ENCODE peak calls at places on chromosomes 12 and 14, in six cellular contexts. A, T, G, C, P and U are unnamed samples.

GRCh38 chr14:23300687-23301223 is 1.9 kb downstream of the PPP1R3E start:
- DNase-seq in C (peak; percentile 73), T (no peak), G (peak; percentile 59), P (peak; percentile 73), A (peak; percentile 52), U (peak; percentile 75)

GRCh38 chr12:63387736-63388135 is 236.7 kb upstream of the AVPR1A start:
- DNase-seq in C (no peak), A (no peak), T (no peak), G (no peak), P (no peak), U (no peak)

GRCh38 chr14:65302571-65303184 is 109.9 kb upstream of the FUT8 start:
- DNase-seq in G (no peak), T (no peak), P (no peak), C (no peak), A (no peak), U (no peak)

GRCh38 chr14:105999361-106000028 is 473.1 kb downstream of the TMEM121 start:
- DNase-seq in G (no peak), T (no peak), A (peak; percentile 22), P (peak; percentile 40), C (peak; percentile 38), U (no peak)

GRCh38 chr12:106492893-106493292 is 89.9 kb upstream of the RFX4 start:
- DNase-seq in P (no peak), T (no peak), G (no peak), A (no peak), C (no peak), U (no peak)

GRCh38 chr12:3416670-3417069 is 74.3 kb upstream of the PRMT8 start:
- DNase-seq in T (no peak), G (no peak), C (no peak), P (no peak), A (no peak), U (no peak)

GRCh38 chr12:4441355-4442330 is 4.0 kb downstream of the FGF6 start:
- DNase-seq in C (no peak), G (no peak), P (no peak), T (no peak), A (no peak), U (no peak)

GRCh38 chr12:84397279-84397678 is 515.3 kb downstream of the SLC6A15 start:
- DNase-seq in G (no peak), C (no peak), P (no peak), T (no peak), A (no peak), U (no peak)

GRCh38 chr12:101830391-101831325 is at the start of gene GNPTAB:
- DNase-seq in G (peak; percentile 95), T (peak; percentile 54), C (peak; percentile 92), P (peak; percentile 92), A (peak; percentile 89), U (peak; percentile 93)

GRCh38 chr12:5884846-5885245 is 60.2 kb downstream of the ANO2 start:
- DNase-seq in A (no peak), T (no peak), G (no peak), P (no peak), C (no peak), U (no peak)

GRCh38 chr14:50943943-50944646 is at the start of gene PYGL:
- DNase-seq in C (peak; percentile 84), A (peak; percentile 66), P (peak; percentile 83), G (peak; percentile 87), T (no peak), U (peak; percentile 83)

GRCh38 chr12:90090929-90091651 is 382.5 kb upstream of the ATP2B1 start:
- DNase-seq in C (no peak), G (no peak), P (no peak), T (no peak), A (no peak), U (no peak)

GRCh38 chr12:121932914-121933521 is 14.6 kb downstream of the CFAP251 start:
- DNase-seq in T (no peak), C (no peak), A (no peak), G (no peak), P (no peak), U (no peak)

GRCh38 chr12:124083708-124084107 is 110.7 kb downstream of the ZNF664 start:
- DNase-seq in T (no peak), C (no peak), G (no peak), A (no peak), P (no peak), U (no peak)

GRCh38 chr14:88877192-88877591 is 52.7 kb downstream of the TTC8 start:
- DNase-seq in P (no peak), T (no peak), C (no peak), A (no peak), G (no peak), U (no peak)

GRCh38 chr12:15861404-15861803 is 20.8 kb upstream of the STRAP start:
- DNase-seq in P (no peak), T (no peak), G (no peak), C (no peak), A (no peak), U (no peak)

GRCh38 chr12:99558113-99558512 is 89.4 kb upstream of the GARIN6 start:
- DNase-seq in P (no peak), A (no peak), G (no peak), T (no peak), C (no peak), U (no peak)

GRCh38 chr14:53509227-53509822 is 356.2 kb upstream of the DDHD1 start:
- DNase-seq in G (peak; percentile 64), T (no peak), P (peak; percentile 64), A (peak; percentile 79), C (peak; percentile 38), U (no peak)

GRCh38 chr14:102185360-102185759 is 45.7 kb downstream of the WDR20 start:
- DNase-seq in A (no peak), T (no peak), P (no peak), C (no peak), G (no peak), U (no peak)

GRCh38 chr14:63543826-63544320 is 696 bp upstream of the PPP2R5E start:
- DNase-seq in C (no peak), A (no peak), G (no peak), T (no peak), P (no peak), U (peak; percentile 18)

GRCh38 chr12:13242926-13243325 is 46.4 kb downstream of the EMP1 start:
- DNase-seq in G (no peak), C (no peak), A (no peak), T (no peak), P (no peak), U (no peak)

GRCh38 chr14:97426776-97427175 is 629.6 kb downstream of the VRK1 start:
- DNase-seq in P (no peak), A (no peak), G (no peak), C (no peak), T (no peak), U (no peak)

GRCh38 chr14:101216725-101217463 is 313.4 kb upstream of the RTL1 start:
- DNase-seq in C (peak; percentile 4), P (no peak), T (no peak), A (peak; percentile 8), G (no peak), U (no peak)

GRCh38 chr14:28704153-28704552 is 62.4 kb upstream of the FOXG1 start:
- DNase-seq in A (no peak), T (no peak), P (no peak), G (no peak), C (no peak), U (no peak)

GRCh38 chr12:86421333-86421732 is 165.1 kb upstream of the MGAT4C start:
- DNase-seq in G (no peak), T (no peak), A (no peak), C (no peak), P (no peak), U (no peak)

GRCh38 chr12:57237952-57238853 is 8.7 kb downstream of the SHMT2 start:
- DNase-seq in A (peak; percentile 24), G (no peak), P (no peak), T (no peak), C (no peak), U (no peak)

GRCh38 chr12:57238854-57239554 is 9.5 kb downstream of the SHMT2 start:
- DNase-seq in T (no peak), C (peak; percentile 90), A (peak; percentile 81), P (peak; percentile 88), G (peak; percentile 92), U (peak; percentile 85)

GRCh38 chr12:57240926-57241555 is 9.9 kb downstream of the STAC3 start:
- DNase-seq in G (no peak), T (no peak), C (no peak), P (no peak), A (no peak), U (no peak)

GRCh38 chr12:57240069-57240921 is 10.7 kb downstream of the STAC3 start:
- DNase-seq in P (peak; percentile 49), T (no peak), A (no peak), C (no peak), G (peak; percentile 55), U (no peak)

GRCh38 chr12:57239587-57240068 is 10.1 kb downstream of the SHMT2 start:
- DNase-seq in P (no peak), T (no peak), A (no peak), G (peak; percentile 24), C (no peak), U (no peak)
- H3K27me3 ChIP-seq in P (peaks cover 97% of the 10 kb centered on the region), T (peaks cover 57% of the 10 kb centered on the region), A (peaks cover 37% of the 10 kb centered on the region), G (peaks cover 2% of the 10 kb centered on the region), C (peaks cover 36% of the 10 kb centered on the region), U (peaks cover 43% of the 10 kb centered on the region)

GRCh38 chr14:72892879-72893635 is 844 bp downstream of the DPF3 start:
- DNase-seq in P (peak; percentile 26), C (no peak), A (no peak), G (peak; percentile 58), T (no peak), U (peak; percentile 24)
- H3K27me3 ChIP-seq in P (peaks cover 15% of the 10 kb centered on the region), C (no peaks in the 10 kb centered on the region), A (no peaks in the 10 kb centered on the region), G (no peaks in the 10 kb centered on the region), T (peaks cover 35% of the 10 kb centered on the region), U (no peaks in the 10 kb centered on the region)

DNA sequence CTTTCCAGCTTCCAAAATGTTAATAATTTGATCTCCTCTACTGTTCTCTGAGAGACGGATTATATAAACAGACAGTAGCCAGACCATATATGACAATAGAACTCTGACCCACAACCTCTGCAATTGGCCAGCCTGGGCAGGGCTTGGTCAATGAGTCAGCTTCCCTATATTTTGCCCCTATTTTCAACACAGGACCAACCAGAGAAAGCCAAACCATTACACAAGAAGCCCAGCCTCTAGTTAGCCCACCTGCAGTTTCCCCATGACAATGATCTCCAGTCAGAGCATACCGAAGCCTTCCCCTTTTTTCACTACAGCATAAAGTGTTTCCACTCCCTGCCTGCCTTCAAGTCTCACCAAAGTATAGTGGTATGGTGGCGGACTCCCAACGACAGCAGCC is 7.6 kb upstream of the EXD2 start:
- DNase-seq in T (peak; percentile 77), P (no peak), G (no peak), A (no peak), C (no peak), U (no peak)
- H3K27me3 ChIP-seq in T (no peaks in the 10 kb centered on the region), P (no peaks in the 10 kb centered on the region), G (no peaks in the 10 kb centered on the region), A (no peaks in the 10 kb centered on the region), C (no peaks in the 10 kb centered on the region), U (no peaks in the 10 kb centered on the region)

GRCh38 chr14:78086342-78086741 is 83.8 kb upstream of the NRXN3 start:
- DNase-seq in P (no peak), C (no peak), G (no peak), A (no peak), T (no peak), U (no peak)

GRCh38 chr14:78088941-78089340 is 81.2 kb upstream of the NRXN3 start:
- DNase-seq in T (no peak), C (no peak), A (no peak), G (no peak), P (no peak), U (no peak)

GRCh38 chr14:78092040-78092439 is 78.1 kb upstream of the NRXN3 start:
- DNase-seq in C (no peak), A (no peak), G (no peak), P (no peak), T (no peak), U (no peak)

GRCh38 chr14:78090820-78091219 is 79.4 kb upstream of the NRXN3 start:
- DNase-seq in G (no peak), P (no peak), T (no peak), A (no peak), C (no peak), U (no peak)

GRCh38 chr14:78091361-78091760 is 78.8 kb upstream of the NRXN3 start:
- DNase-seq in T (no peak), C (no peak), A (no peak), G (no peak), P (no peak), U (no peak)
- H3K27me3 ChIP-seq in T (no peaks in the 10 kb centered on the region), C (no peaks in the 10 kb centered on the region), A (no peaks in the 10 kb centered on the region), G (no peaks in the 10 kb centered on the region), P (peaks cover 43% of the 10 kb centered on the region), U (no peaks in the 10 kb centered on the region)